ENCODE peak calls at places on chromosomes 3 and 15, in eight cellular contexts. A, K, J, C, Z, V, P and M are unnamed samples.

GRCh38 chr3:62529230-62529629 is 155.9 kb upstream of the FEZF2 start:
- DNase-seq in A (no peak), K (peak; percentile 88), J (no peak), C (peak; percentile 31), Z (peak; percentile 32), V (no peak), P (no peak), M (peak; percentile 72)

GRCh38 chr15:66496951-66497501 is 536 bp downstream of the SNAPC5 start:
- DNase-seq in A (peak; percentile 74), K (peak; percentile 10), J (no peak), C (no peak), Z (no peak), V (no peak), P (no peak), M (no peak)

GRCh38 chr15:61119556-61119955 is 109.5 kb downstream of the RORA start:
- DNase-seq in A (no peak), K (no peak), J (no peak), C (no peak), Z (no peak), V (no peak), P (no peak), M (no peak)

GRCh38 chr3:59128685-59129084 is 78.9 kb upstream of the CFAP20DC start:
- DNase-seq in A (no peak), K (no peak), J (no peak), C (no peak), Z (no peak), V (no peak), P (no peak), M (peak; percentile 4)

GRCh38 chr3:169678122-169678521 is 14.6 kb upstream of the MECOM start:
- DNase-seq in A (no peak), K (no peak), J (no peak), C (no peak), Z (no peak), V (no peak), P (no peak), M (no peak)

GRCh38 chr15:74340139-74340538 is 27.3 kb downstream of the CYP11A1 start:
- DNase-seq in A (no peak), K (no peak), J (no peak), C (peak; percentile 75), Z (no peak), V (no peak), P (no peak), M (no peak)

GRCh38 chr3:69214241-69214640 is 91.8 kb upstream of the LMOD3 start:
- DNase-seq in A (no peak), K (no peak), J (no peak), C (no peak), Z (no peak), V (no peak), P (no peak), M (no peak)

GRCh38 chr15:79897701-79898113 is 893 bp upstream of the MTHFS start:
- DNase-seq in A (no peak), K (no peak), J (no peak), C (no peak), Z (no peak), V (no peak), P (no peak), M (no peak)

GRCh38 chr3:107496855-107497254 is 25.9 kb upstream of the BBX start:
- DNase-seq in A (no peak), K (no peak), J (no peak), C (no peak), Z (no peak), V (no peak), P (no peak), M (no peak)

GRCh38 chr15:25900901-25901300 is 37.8 kb upstream of the ATP10A start:
- DNase-seq in A (no peak), K (no peak), J (no peak), C (peak; percentile 42), Z (no peak), V (no peak), P (no peak), M (no peak)

GRCh38 chr3:184560992-184561328 is 625 bp upstream of the EPHB3 start:
- DNase-seq in A (no peak), K (no peak), J (no peak), C (peak; percentile 35), Z (no peak), V (peak; percentile 16), P (no peak), M (no peak)

GRCh38 chr3:189563841-189564563 is 67.2 kb upstream of the TP63 start:
- DNase-seq in A (no peak), K (no peak), J (peak; percentile 40), C (peak; percentile 79), Z (peak; percentile 82), V (no peak), P (no peak), M (no peak)

GRCh38 chr3:143158549-143158988 is 39.0 kb downstream of the CHST2 start:
- DNase-seq in A (no peak), K (no peak), J (no peak), C (no peak), Z (no peak), V (no peak), P (no peak), M (no peak)

GRCh38 chr3:108406661-108407206 is 103.7 kb downstream of the MYH15 start:
- DNase-seq in A (no peak), K (no peak), J (peak; percentile 57), C (no peak), Z (no peak), V (no peak), P (no peak), M (peak; percentile 14)

GRCh38 chr3:127803619-127804018 is 18.7 kb downstream of the MGLL start:
- DNase-seq in A (peak; percentile 52), K (no peak), J (peak; percentile 70), C (peak; percentile 65), Z (peak; percentile 89), V (no peak), P (no peak), M (no peak)

GRCh38 chr15:42145546-42146455 is 10.6 kb downstream of the PLA2G4F start:
- DNase-seq in A (peak; percentile 85), K (no peak), J (no peak), C (no peak), Z (no peak), V (no peak), P (no peak), M (no peak)

GRCh38 chr3:188316021-188316722 is 162.2 kb downstream of the LPP start:
- DNase-seq in A (no peak), K (no peak), J (no peak), C (peak; percentile 74), Z (no peak), V (no peak), P (no peak), M (no peak)

GRCh38 chr3:153284282-153284938 is 122.4 kb downstream of the RAP2B start:
- DNase-seq in A (peak; percentile 90), K (no peak), J (peak; percentile 45), C (peak; percentile 88), Z (peak; percentile 39), V (no peak), P (no peak), M (no peak)

GRCh38 chr15:40744810-40745152 is 10.3 kb downstream of the RMDN3 start:
- DNase-seq in A (no peak), K (no peak), J (no peak), C (no peak), Z (no peak), V (no peak), P (no peak), M (no peak)

GRCh38 chr15:60751985-60752952 is 273.3 kb upstream of the ICE2 start:
- DNase-seq in A (no peak), K (no peak), J (no peak), C (peak; percentile 96), Z (no peak), V (no peak), P (no peak), M (no peak)

GRCh38 chr15:57639306-57639705 is 47.6 kb downstream of the MYZAP start:
- DNase-seq in A (no peak), K (no peak), J (no peak), C (no peak), Z (no peak), V (no peak), P (no peak), M (no peak)

GRCh38 chr15:23877502-23878412 is 190.7 kb upstream of the NDN start:
- DNase-seq in A (no peak), K (peak; percentile 77), J (no peak), C (no peak), Z (peak; percentile 41), V (peak; percentile 81), P (no peak), M (peak; percentile 65)

GRCh38 chr3:24420224-24420623 is 74.4 kb downstream of the THRB start:
- DNase-seq in A (no peak), K (no peak), J (no peak), C (peak; percentile 1), Z (no peak), V (no peak), P (no peak), M (no peak)

GRCh38 chr3:100002599-100003350 is 111.5 kb downstream of the FILIP1L start:
- DNase-seq in A (no peak), K (no peak), J (peak; percentile 69), C (peak; percentile 98), Z (peak; percentile 69), V (no peak), P (no peak), M (no peak)

GRCh38 chr3:12841085-12841969 is at the start of gene RPL32:
- DNase-seq in A (peak; percentile 97), K (peak; percentile 81), J (peak; percentile 78), C (peak; percentile 97), Z (peak; percentile 94), V (peak; percentile 92), P (peak; percentile 77), M (peak; percentile 89)

GRCh38 chr3:29384640-29385039 is 103.8 kb downstream of the RBMS3 start:
- DNase-seq in A (no peak), K (no peak), J (peak; percentile 61), C (peak; percentile 85), Z (no peak), V (no peak), P (no peak), M (no peak)

GRCh38 chr3:50978991-50979667 is 304.4 kb downstream of the DOCK3 start:
- DNase-seq in A (no peak), K (no peak), J (no peak), C (no peak), Z (no peak), V (no peak), P (no peak), M (no peak)

GRCh38 chr15:89498574-89498906 is 2.2 kb upstream of the RHCG start:
- DNase-seq in A (peak; percentile 15), K (no peak), J (no peak), C (no peak), Z (no peak), V (no peak), P (no peak), M (no peak)

GRCh38 chr3:52779411-52780297 is 2.3 kb downstream of the ITIH1 start:
- DNase-seq in A (peak; percentile 62), K (no peak), J (no peak), C (no peak), Z (no peak), V (no peak), P (no peak), M (no peak)

GRCh38 chr15:69395991-69396390 is 18.2 kb upstream of the KIF23 start:
- DNase-seq in A (no peak), K (no peak), J (no peak), C (no peak), Z (no peak), V (no peak), P (no peak), M (no peak)

GRCh38 chr3:149316427-149316826 is 17.0 kb downstream of the TM4SF18 start:
- DNase-seq in A (no peak), K (no peak), J (no peak), C (no peak), Z (no peak), V (no peak), P (no peak), M (no peak)

GRCh38 chr3:194874206-194874605 is 188.5 kb downstream of the FAM43A start:
- DNase-seq in A (peak; percentile 57), K (no peak), J (no peak), C (no peak), Z (no peak), V (no peak), P (no peak), M (no peak)

GRCh38 chr3:128878556-128879124 is 780 bp upstream of the ACAD9 start:
- DNase-seq in A (no peak), K (no peak), J (peak; percentile 39), C (peak; percentile 66), Z (peak; percentile 73), V (no peak), P (no peak), M (no peak)

GRCh38 chr15:74399511-74400312 is 32.3 kb upstream of the CYP11A1 start:
- DNase-seq in A (no peak), K (no peak), J (no peak), C (peak; percentile 62), Z (no peak), V (no peak), P (no peak), M (no peak)